ENCODE peak calls at places on chromosomes 6 and 20, in seven cellular contexts. K is GM23338, G is endothelial cell of umbilical vein, X is PC-3, L is H9, T is A549, N is mesendoderm. R is an unnamed sample.

GRCh38 chr6:77463308-77463880 is at the start of gene HTR1B:
- DNase-seq in N (peak; percentile 85), K (peak; percentile 69), G (peak; percentile 58), T (peak; percentile 44), X (no peak), L (peak; percentile 65), R (peak; percentile 42)

GRCh38 chr6:159996626-159997497 is 28.0 kb downstream of the IGF2R start:
- DNase-seq in T (no peak), X (no peak), N (no peak), G (no peak), L (no peak), K (no peak), R (no peak)

GRCh38 chr6:137764464-137764863 is 102.6 kb upstream of the TNFAIP3 start:
- DNase-seq in T (no peak), X (peak; percentile 79), G (peak; percentile 67), N (no peak), K (no peak), L (no peak), R (peak; percentile 89)

GRCh38 chr20:36273414-36274247 is 32.5 kb upstream of the DLGAP4 start:
- DNase-seq in G (peak; percentile 26), X (peak; percentile 66), K (peak; percentile 44), T (peak; percentile 58), N (peak; percentile 41), L (no peak), R (peak; percentile 4)

GRCh38 chr6:46098678-46099077 is 31.1 kb upstream of the ENPP4 start:
- DNase-seq in N (no peak), K (no peak), T (no peak), G (peak; percentile 29), L (no peak), X (peak; percentile 43), R (no peak)

GRCh38 chr6:5135783-5136376 is 50.7 kb downstream of the PPP1R3G start:
- DNase-seq in L (no peak), T (peak; percentile 49), N (peak; percentile 73), G (peak; percentile 55), K (peak; percentile 86), X (peak; percentile 56), R (peak; percentile 28)

GRCh38 chr20:37990571-37991151 is 42.6 kb downstream of the TTI1 start:
- DNase-seq in X (peak; percentile 98), G (peak; percentile 59), L (no peak), T (peak; percentile 52), N (no peak), K (no peak), R (peak; percentile 91)

GRCh38 chr6:52620055-52620905 is 43.4 kb upstream of the TRAM2 start:
- DNase-seq in G (no peak), X (no peak), N (no peak), L (no peak), T (no peak), K (no peak), R (no peak)

GRCh38 chr6:170025341-170026271 is 265.3 kb downstream of the DLL1 start:
- DNase-seq in N (no peak), G (no peak), T (no peak), X (no peak), K (no peak), L (no peak), R (no peak)

GRCh38 chr6:31927242-31927867 is at the start of gene C2:
- DNase-seq in X (no peak), G (no peak), K (no peak), T (no peak), L (no peak), N (no peak), R (no peak)

GRCh38 chr6:113406051-113406695 is 451.0 kb upstream of the MARCKS start:
- DNase-seq in T (no peak), N (no peak), K (no peak), X (no peak), G (no peak), L (no peak), R (peak; percentile 24)

GRCh38 chr6:43842964-43843645 is 73.1 kb downstream of the VEGFA start:
- DNase-seq in L (no peak), T (no peak), X (no peak), K (no peak), N (no peak), G (no peak), R (no peak)

GRCh38 chr6:25405442-25405841 is 126.3 kb downstream of the CARMIL1 start:
- DNase-seq in L (no peak), X (no peak), K (no peak), N (no peak), G (no peak), T (no peak), R (no peak)

GRCh38 chr20:45771182-45771759 is 20.4 kb downstream of the WFDC3 start:
- DNase-seq in K (peak; percentile 90), N (peak; percentile 94), L (peak; percentile 88), T (peak; percentile 77), X (peak; percentile 92), G (peak; percentile 88), R (peak; percentile 60)

GRCh38 chr6:37149750-37150149 is 20.2 kb upstream of the PIM1 start:
- DNase-seq in N (no peak), L (no peak), G (no peak), X (no peak), K (no peak), T (no peak), R (no peak)

GRCh38 chr6:116165596-116165995 is 39.7 kb upstream of the COL10A1 start:
- DNase-seq in N (no peak), G (no peak), L (no peak), K (no peak), T (no peak), X (no peak), R (no peak)

GRCh38 chr20:58868795-58869194 is 16.3 kb downstream of the GNAS start:
- DNase-seq in K (peak; percentile 57), G (no peak), X (no peak), L (peak; percentile 49), N (no peak), T (no peak), R (peak; percentile 28)

GRCh38 chr20:18590163-18590562 is 2.3 kb downstream of the DTD1 start:
- DNase-seq in G (no peak), L (no peak), T (no peak), N (no peak), X (no peak), K (no peak), R (no peak)
- H3K4me2 ChIP-seq in G (no peak overlapping the region), L (no peak overlapping the region), T (no peak overlapping the region), N (no peak overlapping the region), X (peak overlapping the region; percentile 88), K (peak overlapping the region; percentile 91), R (no peak overlapping the region)

DNA sequence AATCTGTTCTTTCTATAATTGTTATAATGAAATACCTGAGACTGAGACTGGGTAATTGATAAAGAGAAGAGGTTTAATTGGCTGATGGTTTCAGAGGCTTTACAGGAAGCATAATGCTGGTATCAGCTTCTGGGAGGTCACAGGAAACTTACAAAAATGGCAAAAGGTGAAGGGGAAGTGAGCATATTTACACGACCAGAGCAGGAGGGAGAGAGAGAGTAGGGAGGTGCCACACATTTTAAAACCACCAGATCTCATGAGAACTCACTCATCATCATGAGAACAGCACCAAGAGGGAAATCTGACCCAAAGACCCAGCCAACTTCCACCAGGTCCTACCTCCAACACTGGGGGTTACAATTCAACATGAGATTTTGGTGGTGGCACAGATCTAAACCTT is 2.6 kb upstream of the SIRPB1 start:
- DNase-seq in X (peak; percentile 4), N (no peak), T (no peak), K (no peak), G (peak; percentile 7), L (no peak), R (no peak)
- H3K4me2 ChIP-seq in X (no peak overlapping the region), N (no peak overlapping the region), T (no peak overlapping the region), K (no peak overlapping the region), G (no peak overlapping the region), L (no peak overlapping the region), R (no peak overlapping the region)

DNA sequence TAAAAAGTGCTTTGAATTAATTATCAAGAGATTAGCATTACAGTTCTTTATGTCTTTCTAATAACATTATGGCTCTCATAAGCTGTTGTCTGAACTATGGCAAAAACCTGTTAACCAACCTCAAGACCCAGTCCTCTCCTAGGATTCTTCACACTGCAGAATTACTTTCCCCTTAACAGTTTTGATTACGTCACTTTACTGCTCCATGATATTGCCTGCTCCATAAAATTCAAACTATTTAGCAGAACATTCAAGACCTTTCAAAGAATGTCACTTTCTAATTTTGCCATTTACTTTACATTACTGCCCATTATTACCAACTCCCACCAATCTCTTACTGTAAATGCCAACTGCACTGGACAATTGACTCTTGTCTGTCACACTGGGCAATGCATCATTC is 843.5 kb downstream of the PHF3 start:
- DNase-seq in T (no peak), X (no peak), K (no peak), N (no peak), L (no peak), G (no peak), R (no peak)
- H3K4me2 ChIP-seq in T (no peak overlapping the region), X (no peak overlapping the region), K (no peak overlapping the region), N (no peak overlapping the region), L (no peak overlapping the region), G (no peak overlapping the region), R (no peak overlapping the region)

GRCh38 chr6:42380208-42380979 is 71.3 kb downstream of the TRERF1 start:
- DNase-seq in K (no peak), X (no peak), N (no peak), T (no peak), G (no peak), L (no peak), R (no peak)
- H3K4me2 ChIP-seq in K (no peak overlapping the region), X (no peak overlapping the region), N (no peak overlapping the region), T (no peak overlapping the region), G (no peak overlapping the region), L (no peak overlapping the region), R (no peak overlapping the region)

GRCh38 chr6:15341311-15341710 is 95.4 kb downstream of the JARID2 start:
- DNase-seq in K (no peak), N (no peak), X (peak; percentile 53), L (no peak), G (no peak), T (peak; percentile 35), R (no peak)

GRCh38 chr6:15338462-15338861 is 92.6 kb downstream of the JARID2 start:
- DNase-seq in X (no peak), T (no peak), L (no peak), G (no peak), K (no peak), N (no peak), R (no peak)

GRCh38 chr6:15342114-15342513 is 96.2 kb downstream of the JARID2 start:
- DNase-seq in G (no peak), N (peak; percentile 65), X (no peak), K (no peak), L (no peak), T (no peak), R (no peak)

GRCh38 chr6:15340105-15340601 is 94.3 kb downstream of the JARID2 start:
- DNase-seq in G (no peak), X (no peak), T (no peak), K (no peak), N (no peak), L (no peak), R (no peak)

DNA sequence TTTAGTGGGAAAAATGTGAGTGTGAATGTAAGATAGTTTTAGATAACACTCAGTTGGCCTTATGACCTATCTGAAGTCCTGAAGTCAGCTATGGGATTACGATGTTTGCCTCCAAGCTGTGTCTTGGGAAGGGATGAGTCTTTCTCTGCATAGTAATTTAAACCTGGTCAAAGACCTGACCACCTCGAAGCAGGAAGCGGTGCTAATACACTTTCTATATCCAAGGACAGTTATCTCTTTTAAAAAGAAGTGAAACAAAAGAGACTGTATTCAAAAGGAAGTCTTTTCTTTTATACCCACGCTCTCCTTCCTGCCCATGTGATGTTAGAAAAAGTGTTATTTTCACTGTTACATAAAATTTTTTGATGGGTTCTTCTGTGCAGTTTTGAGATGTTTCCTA is 94.9 kb downstream of the JARID2 start:
- DNase-seq in L (no peak), K (no peak), T (no peak), G (peak; percentile 45), N (no peak), X (no peak), R (no peak)
- H3K4me2 ChIP-seq in L (no peak overlapping the region), K (peak overlapping the region; percentile 72), T (peak overlapping the region; percentile 41), G (no peak overlapping the region), N (no peak overlapping the region), X (no peak overlapping the region), R (no peak overlapping the region)